ENCODE peak calls at places on chromosomes 13 and 19, in four cellular contexts. I, D, B and K are unnamed samples.

GRCh38 chr19:7900401-7900870 is 3.2 kb upstream of the MAP2K7 start:
- DNase-seq in I (no peak), D (no peak), B (no peak), K (no peak)

GRCh38 chr13:56752630-56753029 is 388.1 kb upstream of the PRR20A start:
- DNase-seq in I (no peak), D (no peak), B (no peak), K (no peak)

GRCh38 chr19:42074513-42075363 is 1.2 kb upstream of the ZNF574 start:
- DNase-seq in I (no peak), D (no peak), B (peak; percentile 52), K (peak; percentile 40)

GRCh38 chr13:51832471-51833152 is 12.4 kb downstream of the TMEM272 start:
- DNase-seq in I (peak; percentile 24), D (no peak), B (no peak), K (peak; percentile 83)

GRCh38 chr19:12648088-12648487 is 18.5 kb downstream of the MAN2B1 start:
- DNase-seq in I (no peak), D (no peak), B (peak; percentile 28), K (no peak)

GRCh38 chr13:109610517-109610916 is 175.9 kb downstream of the IRS2 start:
- DNase-seq in I (no peak), D (no peak), B (peak; percentile 37), K (peak; percentile 1)

GRCh38 chr13:36919833-36920611 is at the start of gene SMAD9:
- DNase-seq in I (peak; percentile 58), D (peak; percentile 52), B (peak; percentile 64), K (peak; percentile 73)

GRCh38 chr13:31970237-31970930 is 61.2 kb upstream of the FRY start:
- DNase-seq in I (no peak), D (no peak), B (no peak), K (no peak)

GRCh38 chr19:33221641-33222040 is 4.0 kb downstream of the SLC7A10 start:
- DNase-seq in I (no peak), D (no peak), B (no peak), K (no peak)

GRCh38 chr13:51283361-51283760 is 56.1 kb upstream of the SERPINE3 start:
- DNase-seq in I (no peak), D (no peak), B (no peak), K (no peak)

GRCh38 chr19:5291588-5292193 is 48.9 kb downstream of the PTPRS start:
- DNase-seq in I (no peak), D (no peak), B (no peak), K (no peak)
- H3K4me1 ChIP-seq in I (peaks cover 8% of the 10 kb centered on the region), D (peaks cover 45% of the 10 kb centered on the region), B (no peaks in the 10 kb centered on the region), K (peaks cover 63% of the 10 kb centered on the region)

GRCh38 chr13:92414851-92415250 is 811.8 kb upstream of the GPC6 start:
- DNase-seq in I (no peak), D (no peak), B (no peak), K (no peak)
- H3K4me1 ChIP-seq in I (no peaks in the 10 kb centered on the region), D (no peaks in the 10 kb centered on the region), B (no peaks in the 10 kb centered on the region), K (no peaks in the 10 kb centered on the region)

GRCh38 chr19:16168465-16169081 is 4.8 kb downstream of the CIB3 start:
- DNase-seq in I (no peak), D (no peak), B (no peak), K (peak; percentile 54)

GRCh38 chr19:16170134-16170533 is 3.2 kb downstream of the CIB3 start:
- DNase-seq in I (no peak), D (no peak), B (no peak), K (no peak)

GRCh38 chr19:16167055-16167454 is 6.3 kb downstream of the CIB3 start:
- DNase-seq in I (no peak), D (no peak), B (no peak), K (no peak)

GRCh38 chr19:16164222-16164890 is 9.0 kb downstream of the CIB3 start:
- DNase-seq in I (no peak), D (no peak), B (no peak), K (no peak)

DNA sequence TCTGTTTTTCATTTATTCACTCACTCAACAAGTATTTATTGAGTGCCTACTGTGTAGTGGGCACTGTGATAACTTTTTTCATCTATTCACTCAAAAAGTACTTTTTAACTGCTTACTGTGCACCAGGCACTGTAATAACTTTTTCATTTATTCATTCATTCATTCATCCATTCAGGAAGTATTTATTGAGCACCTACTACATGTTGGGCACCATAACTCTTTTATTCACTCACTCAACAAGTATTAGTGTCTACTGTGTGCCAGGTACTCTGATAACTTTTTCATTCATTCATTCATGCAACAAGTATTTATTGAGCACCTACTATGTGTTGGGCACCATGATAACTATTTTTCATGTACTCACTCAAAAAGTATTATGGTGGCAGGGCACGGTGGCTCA is 6.9 kb downstream of the CIB3 start:
- DNase-seq in I (no peak), D (no peak), B (no peak), K (no peak)
- H3K4me1 ChIP-seq in I (peaks cover 4% of the 10 kb centered on the region), D (no peaks in the 10 kb centered on the region), B (no peaks in the 10 kb centered on the region), K (peaks cover 10% of the 10 kb centered on the region)

GRCh38 chr19:58559275-58560006 is 1.0 kb upstream of the UBE2M start:
- DNase-seq in I (peak; percentile 85), D (peak; percentile 76), B (peak; percentile 94), K (peak; percentile 93)
- H3K4me1 ChIP-seq in I (peaks cover 40% of the 10 kb centered on the region), D (peaks cover 63% of the 10 kb centered on the region), B (peaks cover 36% of the 10 kb centered on the region), K (peaks cover 44% of the 10 kb centered on the region)

DNA sequence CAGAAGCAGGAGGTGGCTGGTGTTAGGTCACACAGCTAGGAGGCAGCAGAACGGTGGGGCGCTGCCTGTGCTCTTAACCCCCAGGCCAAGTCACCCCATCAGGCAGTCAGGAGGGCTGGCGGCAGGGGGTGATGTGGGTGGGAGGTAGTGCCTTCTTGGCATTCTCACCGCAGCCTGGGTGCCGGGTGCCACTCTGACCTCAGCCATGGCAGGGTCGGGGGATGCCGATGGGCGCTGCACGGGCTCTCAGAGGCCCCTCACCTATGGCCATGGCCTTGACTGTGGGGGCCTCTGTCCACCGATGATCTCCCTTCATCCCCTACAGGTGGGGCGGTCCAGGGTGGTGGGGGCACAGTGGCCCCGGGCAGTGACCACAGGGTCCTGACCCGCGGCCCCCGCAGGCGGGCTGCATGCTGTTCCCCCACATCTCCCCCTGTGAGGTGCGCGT is 5.6 kb downstream of the PTOV1 start:
- DNase-seq in I (no peak), D (no peak), B (no peak), K (no peak)
- H3K4me1 ChIP-seq in I (peaks cover 26% of the 10 kb centered on the region), D (peaks cover 27% of the 10 kb centered on the region), B (peaks cover 7% of the 10 kb centered on the region), K (peaks cover 21% of the 10 kb centered on the region)